ENCODE peak calls at places on chromosomes 16 and 17, in ten cellular contexts. U is ELR, D is hepatic stellate cell, V is COR-L47, K is ovary, R is bronchial epithelial cell, S is upper lobe of left lung, H is cerebellar nuclear complex, P is iris pigment epithelial cell, I is tibial nerve. Y is an unnamed sample.

GRCh38 chr17:38628441-38628840 is 22.7 kb upstream of the SRCIN1 start:
- DNase-seq in D (no peak), K (no peak), I (no peak), H (no peak), R (no peak), V (no peak), S (no peak), P (peak), U (peak), Y (no peak)

GRCh38 chr16:85763616-85764015 is 12.7 kb upstream of the C16orf74 start:
- DNase-seq in K (no peak), I (no peak), D (no peak), V (no peak), H (no peak), R (no peak), P (no peak), S (no peak), U (no peak), Y (no peak)

GRCh38 chr17:73007447-73007846 is 85.0 kb downstream of the SLC39A11 start:
- DNase-seq in I (no peak), H (no peak), R (peak), U (no peak), K (no peak), V (no peak), D (no peak), S (no peak), P (peak), Y (no peak)

GRCh38 chr16:80231118-80231515 is 309.7 kb upstream of the DYNLRB2 start:
- DNase-seq in S (no peak), R (peak), U (no peak), P (no peak), D (no peak), K (no peak), I (no peak), H (no peak), V (no peak), Y (no peak)

GRCh38 chr16:31354394-31355291 is at the start of gene ITGAX:
- DNase-seq in S (peak), R (peak), I (no peak), U (peak), H (no peak), K (no peak), V (no peak), D (no peak), P (peak), Y (peak)

GRCh38 chr17:59892849-59893616 is at the start of the genes RPS6KB1 and TUBD1:
- DNase-seq in V (peak), P (peak), U (peak), R (peak), D (peak), S (peak), I (peak), K (peak), H (peak), Y (peak)

GRCh38 chr16:3026609-3027487 is 3.0 kb downstream of the THOC6 start:
- DNase-seq in D (no peak), U (no peak), H (no peak), S (no peak), V (no peak), R (no peak), I (no peak), P (no peak), K (no peak), Y (no peak)

GRCh38 chr16:56547120-56547948 is 17.5 kb upstream of the MT4 start:
- DNase-seq in I (no peak), R (peak), D (no peak), K (no peak), V (peak), S (no peak), P (peak), U (peak), H (no peak), Y (no peak)

GRCh38 chr16:50680907-50681885 is at the start of gene SNX20:
- DNase-seq in P (no peak), D (no peak), R (no peak), K (no peak), V (no peak), U (no peak), S (peak), I (no peak), H (no peak), Y (no peak)

GRCh38 chr17:63705657-63706056 is 5.7 kb upstream of the LIMD2 start:
- DNase-seq in I (no peak), R (no peak), D (no peak), U (no peak), P (no peak), S (no peak), H (no peak), K (no peak), V (no peak), Y (no peak)

GRCh38 chr16:71536752-71537499 is 10.7 kb downstream of the CHST4 start:
- DNase-seq in U (no peak), I (no peak), H (no peak), R (no peak), P (no peak), V (no peak), D (no peak), S (no peak), K (no peak), Y (no peak)

GRCh38 chr17:38333635-38334295 is 10.0 kb downstream of the GPR179 start:
- DNase-seq in V (no peak), S (peak), H (no peak), I (no peak), U (peak), R (no peak), D (peak), K (no peak), P (peak), Y (peak)

GRCh38 chr16:51988977-51989376 is 558.0 kb downstream of the TOX3 start:
- DNase-seq in H (no peak), P (no peak), V (no peak), K (no peak), R (no peak), S (no peak), D (no peak), U (no peak), I (no peak), Y (no peak)

GRCh38 chr16:56354016-56354415 is 71.3 kb downstream of the AMFR start:
- DNase-seq in R (no peak), H (no peak), P (no peak), V (no peak), I (peak), D (no peak), S (no peak), U (no peak), K (peak), Y (no peak)

Y was measured in GM12891.